ENCODE peak calls at places on chromosomes 13 and 19, in nine cellular contexts. N is glutamatergic neuron; U is lower leg skin; M is activated CD8-positive, alpha-beta memory T cell treated with anti-CD3 and anti-CD28 coated beads, Interleukin-2, amount 50 U/mL, for 48 hours; B is T-helper 2 cell; O is CD8-positive, alpha-beta memory T cell; H is right atrium auricular region; D is stimulated activated CD4-positive, alpha-beta T cell treated with anti-CD3 and anti-CD28 coated beads, Interleukin-1b, Interleukin-23, amount 100 ng/mL, for 24 hours; G is GM10248. Y is an unnamed sample.

GRCh38 chr19:7461841-7462629 is 26.8 kb downstream of the PEX11G start:
- DNase-seq in N (no peak), U (no peak), M (no peak), B (no peak), O (no peak), H (no peak), D (no peak), G (no peak), Y (no peak)

GRCh38 chr19:15864824-15865223 is 33.0 kb downstream of the CYP4F2 start:
- DNase-seq in N (no peak), U (no peak), M (no peak), B (no peak), O (no peak), H (no peak), D (no peak), G (no peak), Y (no peak)

GRCh38 chr19:6364353-6364752 is 3.0 kb downstream of the CLPP start:
- DNase-seq in N (no peak), U (no peak), M (no peak), B (no peak), O (no peak), H (no peak), D (no peak), G (no peak), Y (no peak)

GRCh38 chr13:99124695-99125334 is 75.8 kb upstream of the UBAC2 start:
- DNase-seq in N (no peak), U (no peak), M (no peak), B (peak; percentile 75), O (no peak), H (no peak), D (no peak), G (peak; percentile 45), Y (no peak)

GRCh38 chr19:4609878-4610511 is 29.3 kb upstream of the TNFAIP8L1 start:
- DNase-seq in N (peak; percentile 54), U (no peak), M (no peak), B (no peak), O (no peak), H (no peak), D (no peak), G (no peak), Y (no peak)

GRCh38 chr13:35356572-35356971 is 119.9 kb downstream of the MAB21L1 start:
- DNase-seq in N (no peak), U (no peak), M (no peak), B (no peak), O (no peak), H (no peak), D (no peak), G (no peak), Y (no peak)

GRCh38 chr13:34172048-34172447 is 354.1 kb downstream of the RFC3 start:
- DNase-seq in N (no peak), U (no peak), M (no peak), B (no peak), O (no peak), H (no peak), D (no peak), G (no peak), Y (no peak)

GRCh38 chr13:83221813-83222241 is 660.4 kb downstream of the SLITRK1 start:
- DNase-seq in N (no peak), U (no peak), M (no peak), B (no peak), O (no peak), H (no peak), D (no peak), G (no peak), Y (no peak)

GRCh38 chr13:93925976-93926375 is 553.5 kb downstream of the DCT start:
- DNase-seq in N (no peak), U (no peak), M (no peak), B (no peak), O (no peak), H (no peak), D (no peak), G (no peak), Y (no peak)

GRCh38 chr13:100588350-100589177 is at the start of gene GGACT:
- DNase-seq in N (peak; percentile 88), U (peak; percentile 21), M (peak; percentile 96), B (peak; percentile 89), O (peak; percentile 86), H (peak; percentile 64), D (peak; percentile 74), G (peak; percentile 93), Y (no peak)

GRCh38 chr13:27825153-27825552 is 32.9 kb downstream of the GSX1 start:
- DNase-seq in N (no peak), U (no peak), M (no peak), B (no peak), O (no peak), H (peak; percentile 7), D (no peak), G (no peak), Y (no peak)

GRCh38 chr19:5452594-5453565 is 2.3 kb upstream of the ZNRF4 start:
- DNase-seq in N (peak; percentile 74), U (no peak), M (no peak), B (no peak), O (no peak), H (no peak), D (no peak), G (no peak), Y (no peak)

GRCh38 chr13:67238277-67238859 is 8.2 kb upstream of the PCDH9 start:
- DNase-seq in N (no peak), U (no peak), M (no peak), B (peak; percentile 12), O (peak; percentile 23), H (no peak), D (no peak), G (peak; percentile 23), Y (no peak)

GRCh38 chr13:93967286-93967685 is 512.2 kb downstream of the DCT start:
- DNase-seq in N (no peak), U (no peak), M (no peak), B (no peak), O (no peak), H (no peak), D (no peak), G (no peak), Y (no peak)

GRCh38 chr13:31056650-31057275 is 104.9 kb downstream of the HSPH1 start:
- DNase-seq in N (peak; percentile 54), U (no peak), M (no peak), B (peak; percentile 93), O (no peak), H (no peak), D (no peak), G (no peak), Y (peak; percentile 62)

GRCh38 chr13:29702912-29703351 is 107.4 kb upstream of the SLC7A1 start:
- DNase-seq in N (no peak), U (peak; percentile 51), M (no peak), B (no peak), O (no peak), H (no peak), D (no peak), G (no peak), Y (no peak)

GRCh38 chr19:17762505-17763229 is 11.4 kb downstream of the FCHO1 start:
- DNase-seq in N (peak; percentile 83), U (no peak), M (no peak), B (peak; percentile 38), O (no peak), H (no peak), D (no peak), G (no peak), Y (peak; percentile 78)

GRCh38 chr19:3655402-3656072 is 28.9 kb upstream of the CACTIN start:
- DNase-seq in N (peak; percentile 94), U (no peak), M (no peak), B (no peak), O (no peak), H (no peak), D (no peak), G (no peak), Y (peak; percentile 93)

GRCh38 chr13:34000955-34001354 is 183.0 kb downstream of the RFC3 start:
- DNase-seq in N (no peak), U (no peak), M (no peak), B (no peak), O (no peak), H (no peak), D (no peak), G (no peak), Y (no peak)

GRCh38 chr19:12782424-12783225 is 7.3 kb upstream of the HOOK2 start:
- DNase-seq in N (peak; percentile 62), U (peak; percentile 80), M (peak; percentile 96), B (peak; percentile 94), O (peak; percentile 99), H (peak; percentile 91), D (peak; percentile 83), G (peak; percentile 82), Y (peak; percentile 94)

GRCh38 chr13:49419292-49419691 is 24.6 kb downstream of the CAB39L start:
- DNase-seq in N (no peak), U (no peak), M (no peak), B (no peak), O (no peak), H (no peak), D (no peak), G (no peak), Y (no peak)

GRCh38 chr13:111296417-111296816 is 24.0 kb upstream of the TEX29 start:
- DNase-seq in N (no peak), U (no peak), M (no peak), B (peak; percentile 88), O (no peak), H (no peak), D (no peak), G (no peak), Y (no peak)

GRCh38 chr13:97108535-97108910 is 113.6 kb upstream of the MBNL2 start:
- DNase-seq in N (no peak), U (no peak), M (no peak), B (no peak), O (no peak), H (no peak), D (no peak), G (no peak), Y (no peak)

GRCh38 chr13:77477299-77477848 is 58.1 kb upstream of the SCEL start:
- DNase-seq in N (no peak), U (no peak), M (no peak), B (no peak), O (no peak), H (no peak), D (no peak), G (no peak), Y (no peak)

GRCh38 chr19:3366104-3366760 is at the start of gene NFIC:
- DNase-seq in N (no peak), U (peak; percentile 78), M (peak; percentile 65), B (peak; percentile 39), O (no peak), H (peak; percentile 89), D (no peak), G (peak; percentile 71), Y (no peak)

GRCh38 chr19:16363133-16363851 is 38.7 kb downstream of the KLF2 start:
- DNase-seq in N (no peak), U (no peak), M (peak; percentile 48), B (no peak), O (no peak), H (no peak), D (no peak), G (no peak), Y (no peak)

GRCh38 chr13:113768018-113768905 is 9.2 kb downstream of the TMEM255B start:
- DNase-seq in N (no peak), U (no peak), M (no peak), B (no peak), O (no peak), H (no peak), D (no peak), G (no peak), Y (no peak)

GRCh38 chr13:96229356-96229755 is 139.4 kb downstream of the HS6ST3 start:
- DNase-seq in N (no peak), U (no peak), M (no peak), B (peak; percentile 12), O (no peak), H (no peak), D (no peak), G (peak; percentile 6), Y (no peak)